ENCODE peak calls at places on chromosome 2, in seven cellular contexts. K is lower lobe of right lung, L is tibial artery, O is fibroblast of lung, X is IMR-90, U is Peyer's patch, Z is mammary epithelial cell. T is an unnamed sample.

GRCh38 chr2:204628926-204629661 is 83.8 kb downstream of the PARD3B start:
- DNase-seq in K (no peak), L (no peak), O (peak; percentile 43), X (peak; percentile 26), U (no peak), Z (no peak), T (no peak)

GRCh38 chr2:121297217-121297830 is 12.3 kb upstream of the TFCP2L1 start:
- DNase-seq in K (no peak), L (no peak), O (peak; percentile 10), X (peak; percentile 17), U (peak; percentile 61), Z (no peak), T (peak; percentile 39)

GRCh38 chr2:12202702-12203101 is 456.3 kb downstream of the LPIN1 start:
- DNase-seq in K (no peak), L (no peak), O (peak; percentile 9), X (peak; percentile 42), U (no peak), Z (no peak), T (no peak)

GRCh38 chr2:159201321-159202063 is 85.0 kb downstream of the WDSUB1 start:
- DNase-seq in K (no peak), L (no peak), O (peak; percentile 21), X (peak; percentile 78), U (peak; percentile 59), Z (no peak), T (no peak)

GRCh38 chr2:47189635-47190034 is 34.5 kb upstream of the STPG4 start:
- DNase-seq in K (no peak), L (no peak), O (peak; percentile 97), X (peak; percentile 93), U (peak; percentile 55), Z (peak; percentile 61), T (peak; percentile 72)

GRCh38 chr2:127437781-127438726 is 19.8 kb downstream of the PROC start:
- DNase-seq in K (no peak), L (no peak), O (no peak), X (no peak), U (no peak), Z (no peak), T (no peak)

GRCh38 chr2:172945511-172945850 is 130.2 kb upstream of the MAP3K20 start:
- DNase-seq in K (no peak), L (no peak), O (no peak), X (no peak), U (no peak), Z (no peak), T (no peak)

GRCh38 chr2:66301073-66301766 is 133.7 kb upstream of the MEIS1 start:
- DNase-seq in K (no peak), L (peak; percentile 71), O (peak; percentile 22), X (peak; percentile 34), U (no peak), Z (no peak), T (peak; percentile 59)

GRCh38 chr2:129619471-129619870 is 360.0 kb upstream of the RAB6C start:
- DNase-seq in K (no peak), L (no peak), O (no peak), X (no peak), U (no peak), Z (peak; percentile 1), T (peak; percentile 21)

GRCh38 chr2:46798041-46798440 is 117.6 kb downstream of the MCFD2 start:
- DNase-seq in K (no peak), L (no peak), O (no peak), X (peak; percentile 51), U (no peak), Z (no peak), T (no peak)

GRCh38 chr2:208101716-208102631 is 22.4 kb downstream of the CRYGD start:
- DNase-seq in K (no peak), L (no peak), O (peak; percentile 34), X (peak; percentile 18), U (no peak), Z (peak; percentile 35), T (peak; percentile 29)

GRCh38 chr2:191385416-191386160 is 140.4 kb downstream of the MYO1B start:
- DNase-seq in K (no peak), L (no peak), O (peak; percentile 40), X (peak; percentile 44), U (no peak), Z (peak; percentile 39), T (peak; percentile 60)

GRCh38 chr2:207474871-207475485 is 54.8 kb upstream of the CREB1 start:
- DNase-seq in K (no peak), L (no peak), O (peak; percentile 36), X (peak; percentile 68), U (peak; percentile 61), Z (peak; percentile 46), T (peak; percentile 58)

GRCh38 chr2:12787891-12788783 is 71.4 kb downstream of the TRIB2 start:
- DNase-seq in K (no peak), L (no peak), O (peak; percentile 98), X (peak; percentile 89), U (no peak), Z (no peak), T (peak; percentile 37)

GRCh38 chr2:118994172-118994700 is 52.2 kb downstream of the MARCO start:
- DNase-seq in K (no peak), L (peak; percentile 42), O (no peak), X (no peak), U (peak; percentile 34), Z (no peak), T (no peak)

GRCh38 chr2:85390941-85391669 is 19.1 kb downstream of the CAPG start:
- DNase-seq in K (peak; percentile 73), L (peak; percentile 75), O (peak; percentile 16), X (peak; percentile 23), U (peak; percentile 87), Z (no peak), T (no peak)

GRCh38 chr2:233844836-233845235 is 9.5 kb downstream of the HJURP start:
- DNase-seq in K (no peak), L (no peak), O (no peak), X (no peak), U (peak; percentile 28), Z (no peak), T (no peak)

GRCh38 chr2:105112345-105112744 is 74.5 kb downstream of the MRPS9 start:
- DNase-seq in K (no peak), L (no peak), O (no peak), X (no peak), U (no peak), Z (no peak), T (no peak)

GRCh38 chr2:24245986-24246779 is 71.3 kb downstream of the FAM228A start:
- DNase-seq in K (no peak), L (no peak), O (peak; percentile 21), X (peak; percentile 59), U (no peak), Z (no peak), T (peak; percentile 48)

GRCh38 chr2:64888591-64889309 is 100.4 kb upstream of the SLC1A4 start:
- DNase-seq in K (no peak), L (peak; percentile 45), O (peak; percentile 63), X (peak; percentile 55), U (no peak), Z (peak; percentile 80), T (peak; percentile 91)

GRCh38 chr2:68169308-68169707 is 11.6 kb downstream of the PNO1 start:
- DNase-seq in K (no peak), L (no peak), O (no peak), X (no peak), U (no peak), Z (no peak), T (no peak)
- TF ChIP-seq CTCF in K (no peak), L (no peak), O (no peak), X (no peak), U (no peak), Z (peak; percentile 19), T (no peak)

DNA sequence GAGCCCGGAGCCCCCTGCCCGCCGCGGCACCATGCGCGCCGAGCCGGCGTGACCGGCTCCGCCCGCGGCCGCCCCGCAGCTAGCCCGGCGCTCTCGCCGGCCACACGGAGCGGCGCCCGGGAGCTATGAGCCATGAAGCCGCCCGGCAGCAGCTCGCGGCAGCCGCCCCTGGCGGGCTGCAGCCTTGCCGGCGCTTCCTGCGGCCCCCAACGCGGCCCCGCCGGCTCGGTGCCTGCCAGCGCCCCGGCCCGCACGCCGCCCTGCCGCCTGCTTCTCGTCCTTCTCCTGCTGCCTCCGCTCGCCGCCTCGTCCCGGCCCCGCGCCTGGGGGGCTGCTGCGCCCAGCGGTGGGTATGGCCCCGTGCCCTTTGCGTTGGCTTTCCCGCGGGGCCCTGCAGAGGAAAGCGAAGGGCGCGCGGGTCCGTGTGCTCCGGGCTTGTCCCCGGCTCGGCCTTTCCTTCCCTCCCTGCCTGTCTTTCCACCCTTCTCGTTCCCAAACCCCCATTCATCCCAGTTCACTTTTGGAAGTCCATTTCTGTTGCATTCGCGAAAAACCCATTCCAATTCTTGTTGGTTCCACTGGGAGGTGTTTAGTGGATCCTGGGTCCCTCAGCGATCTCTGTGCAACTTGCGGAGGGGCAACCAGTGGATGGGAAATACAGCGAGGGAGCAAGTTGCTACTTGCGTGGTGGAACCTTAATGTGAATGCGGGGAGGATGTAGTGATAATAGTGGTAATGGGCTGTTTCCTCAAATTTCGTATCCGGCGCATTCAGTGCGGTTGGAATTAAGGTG is 599 bp downstream of the ADAM23 start:
- DNase-seq in K (no peak), L (no peak), O (peak; percentile 46), X (peak; percentile 22), U (no peak), Z (peak; percentile 35), T (no peak)
- H3K4me3 ChIP-seq in K (peak overlapping the region; percentile 41), L (peak overlapping the region; percentile 48), O (peak overlapping the region; percentile 54), X (peak overlapping the region; percentile 79), U (peak overlapping the region; percentile 52), Z (peak overlapping the region; percentile 39), T (peak overlapping the region; percentile 5)

GRCh38 chr2:88010136-88010535 is 6.2 kb downstream of the RNU2-63P start:
- DNase-seq in K (no peak), L (no peak), O (no peak), X (no peak), U (no peak), Z (no peak), T (no peak)
- H3K36me3 ChIP-seq in K (no peaks in the 10 kb centered on the region), L (no peaks in the 10 kb centered on the region), O (no peaks in the 10 kb centered on the region), X (no peaks in the 10 kb centered on the region), U (no peaks in the 10 kb centered on the region), Z (no peaks in the 10 kb centered on the region), T (no peaks in the 10 kb centered on the region)

DNA sequence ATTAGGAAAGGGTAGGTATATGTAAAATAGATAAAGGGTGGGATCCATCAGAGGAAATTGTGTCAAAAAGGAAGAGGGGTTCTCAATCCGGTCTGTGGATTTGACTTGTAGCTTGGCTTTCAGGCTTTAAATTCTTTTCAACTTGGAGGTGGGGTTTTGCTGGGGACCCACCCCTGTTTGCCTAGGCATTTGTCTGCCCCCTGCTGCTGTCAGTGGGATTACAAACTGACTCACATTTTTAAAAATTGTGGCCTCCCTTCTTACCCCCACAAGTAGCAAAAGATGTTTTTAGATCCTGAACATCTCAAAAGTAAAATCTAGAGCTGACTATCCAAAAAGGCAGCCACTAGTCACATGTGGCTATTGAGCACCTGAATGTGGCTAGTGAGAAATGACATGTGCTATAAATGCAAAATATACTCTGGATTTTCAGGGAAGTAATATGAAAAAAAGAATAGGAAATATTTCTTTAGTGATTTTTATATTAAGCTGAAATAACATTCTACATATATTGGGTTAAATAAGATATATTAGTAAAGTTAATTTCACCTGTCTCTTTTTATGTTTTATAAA is 178.9 kb downstream of the GFPT1 start:
- DNase-seq in K (no peak), L (no peak), O (no peak), X (no peak), U (no peak), Z (no peak), T (peak; percentile 4)
- TF ChIP-seq CTCF in K (no peak), L (no peak), O (peak; percentile 16), X (peak; percentile 30), U (no peak), Z (no peak), T (no peak)

GRCh38 chr2:230737791-230738226 is 25.2 kb downstream of the CAB39 start:
- DNase-seq in K (no peak), L (no peak), O (no peak), X (no peak), U (no peak), Z (no peak), T (peak; percentile 60)
- H3K4me3 ChIP-seq in K (no peak overlapping the region), L (no peak overlapping the region), O (no peak overlapping the region), X (no peak overlapping the region), U (no peak overlapping the region), Z (no peak overlapping the region), T (no peak overlapping the region)

GRCh38 chr2:15636972-15637785 is 45.5 kb downstream of the DDX1 start:
- DNase-seq in K (no peak), L (peak; percentile 83), O (peak; percentile 57), X (peak; percentile 68), U (peak; percentile 86), Z (peak; percentile 40), T (peak; percentile 53)
- H3K36me3 ChIP-seq in K (peaks cover 36% of the 10 kb centered on the region), L (peaks cover 9% of the 10 kb centered on the region), O (peaks cover 3% of the 10 kb centered on the region), X (peaks cover 13% of the 10 kb centered on the region), U (no peaks in the 10 kb centered on the region), Z (peaks cover 7% of the 10 kb centered on the region), T (peaks cover 2% of the 10 kb centered on the region)